ENCODE peak calls at places on chromosomes 7 and 10, in nine cellular contexts. One of them, this sample, is unnamed.

GRCh38 chr10:84943541-84943940 is 615.2 kb downstream of the CCSER2 start:
- DNase-seq in C1 segment of cervical spinal cord: no peak
- DNase-seq in NCI-H1105: no peak
- DNase-seq in hypothalamus: no peak
- DNase-seq in fibroblast of lung: no peak
- DNase-seq in activated B cell treated with CpG ODN at 0.5 μM for 24 hours: no peak
- DNase-seq in KG1: no peak
- DNase-seq in KBM-7: no peak
- DNase-seq in T-helper 2 cell treated with Interferon-gamma antibody and Interleukin-4, amounts not matched to agents 5 μg/mL and 100 μg/mL, for 36 hours: no peak
- DNase-seq in this sample: no peak

GRCh38 chr10:24642921-24643678 is 80.6 kb downstream of the ARHGAP21 start:
- DNase-seq in C1 segment of cervical spinal cord: no peak
- DNase-seq in NCI-H1105: peak; percentile 18
- DNase-seq in hypothalamus: no peak
- DNase-seq in fibroblast of lung: peak; percentile 89
- DNase-seq in activated B cell treated with CpG ODN at 0.5 μM for 24 hours: no peak
- DNase-seq in KG1: no peak
- DNase-seq in KBM-7: peak; percentile 67
- DNase-seq in T-helper 2 cell treated with Interferon-gamma antibody and Interleukin-4, amounts not matched to agents 5 μg/mL and 100 μg/mL, for 36 hours: no peak
- DNase-seq in this sample: peak; percentile 73

GRCh38 chr7:121343302-121343701 is 14.5 kb downstream of the WNT16 start:
- DNase-seq in C1 segment of cervical spinal cord: no peak
- DNase-seq in NCI-H1105: no peak
- DNase-seq in hypothalamus: no peak
- DNase-seq in fibroblast of lung: no peak
- DNase-seq in activated B cell treated with CpG ODN at 0.5 μM for 24 hours: no peak
- DNase-seq in KG1: no peak
- DNase-seq in KBM-7: no peak
- DNase-seq in T-helper 2 cell treated with Interferon-gamma antibody and Interleukin-4, amounts not matched to agents 5 μg/mL and 100 μg/mL, for 36 hours: no peak
- DNase-seq in this sample: no peak

GRCh38 chr7:30652951-30653641 is 29.2 kb downstream of the CRHR2 start:
- DNase-seq in C1 segment of cervical spinal cord: no peak
- DNase-seq in NCI-H1105: no peak
- DNase-seq in hypothalamus: no peak
- DNase-seq in fibroblast of lung: no peak
- DNase-seq in activated B cell treated with CpG ODN at 0.5 μM for 24 hours: no peak
- DNase-seq in KG1: no peak
- DNase-seq in KBM-7: no peak
- DNase-seq in T-helper 2 cell treated with Interferon-gamma antibody and Interleukin-4, amounts not matched to agents 5 μg/mL and 100 μg/mL, for 36 hours: no peak
- DNase-seq in this sample: no peak

GRCh38 chr7:139647085-139647484 is 123.6 kb downstream of the CLEC2L start:
- DNase-seq in C1 segment of cervical spinal cord: no peak
- DNase-seq in NCI-H1105: no peak
- DNase-seq in hypothalamus: no peak
- DNase-seq in fibroblast of lung: no peak
- DNase-seq in activated B cell treated with CpG ODN at 0.5 μM for 24 hours: no peak
- DNase-seq in KG1: no peak
- DNase-seq in KBM-7: no peak
- DNase-seq in T-helper 2 cell treated with Interferon-gamma antibody and Interleukin-4, amounts not matched to agents 5 μg/mL and 100 μg/mL, for 36 hours: no peak
- DNase-seq in this sample: no peak

GRCh38 chr7:37369904-37370303 is 78.8 kb downstream of the ELMO1 start:
- DNase-seq in C1 segment of cervical spinal cord: no peak
- DNase-seq in NCI-H1105: no peak
- DNase-seq in hypothalamus: no peak
- DNase-seq in fibroblast of lung: no peak
- DNase-seq in activated B cell treated with CpG ODN at 0.5 μM for 24 hours: no peak
- DNase-seq in KG1: no peak
- DNase-seq in KBM-7: no peak
- DNase-seq in T-helper 2 cell treated with Interferon-gamma antibody and Interleukin-4, amounts not matched to agents 5 μg/mL and 100 μg/mL, for 36 hours: no peak
- DNase-seq in this sample: no peak

GRCh38 chr7:157693071-157693520 is 356.3 kb downstream of the DNAJB6 start:
- DNase-seq in C1 segment of cervical spinal cord: no peak
- DNase-seq in NCI-H1105: no peak
- DNase-seq in hypothalamus: no peak
- DNase-seq in fibroblast of lung: no peak
- DNase-seq in activated B cell treated with CpG ODN at 0.5 μM for 24 hours: no peak
- DNase-seq in KG1: no peak
- DNase-seq in KBM-7: no peak
- DNase-seq in T-helper 2 cell treated with Interferon-gamma antibody and Interleukin-4, amounts not matched to agents 5 μg/mL and 100 μg/mL, for 36 hours: no peak
- DNase-seq in this sample: no peak

GRCh38 chr10:36489181-36489927 is 636.0 kb upstream of the ANKRD30A start:
- DNase-seq in C1 segment of cervical spinal cord: no peak
- DNase-seq in NCI-H1105: no peak
- DNase-seq in hypothalamus: no peak
- DNase-seq in fibroblast of lung: no peak
- DNase-seq in activated B cell treated with CpG ODN at 0.5 μM for 24 hours: no peak
- DNase-seq in KG1: no peak
- DNase-seq in KBM-7: peak; percentile 53
- DNase-seq in T-helper 2 cell treated with Interferon-gamma antibody and Interleukin-4, amounts not matched to agents 5 μg/mL and 100 μg/mL, for 36 hours: no peak
- DNase-seq in this sample: no peak

GRCh38 chr10:102644646-102645387 is 538 bp downstream of the TRIM8 start:
- DNase-seq in C1 segment of cervical spinal cord: no peak
- DNase-seq in NCI-H1105: peak; percentile 60
- DNase-seq in hypothalamus: peak; percentile 56
- DNase-seq in fibroblast of lung: peak; percentile 70
- DNase-seq in activated B cell treated with CpG ODN at 0.5 μM for 24 hours: peak; percentile 80
- DNase-seq in KG1: no peak
- DNase-seq in KBM-7: peak; percentile 82
- DNase-seq in T-helper 2 cell treated with Interferon-gamma antibody and Interleukin-4, amounts not matched to agents 5 μg/mL and 100 μg/mL, for 36 hours: peak; percentile 74
- DNase-seq in this sample: peak; percentile 85

GRCh38 chr7:2530076-2530967 is 10.7 kb downstream of the LFNG start:
- DNase-seq in C1 segment of cervical spinal cord: no peak
- DNase-seq in NCI-H1105: no peak
- DNase-seq in hypothalamus: no peak
- DNase-seq in fibroblast of lung: no peak
- DNase-seq in activated B cell treated with CpG ODN at 0.5 μM for 24 hours: peak; percentile 70
- DNase-seq in KG1: peak; percentile 79
- DNase-seq in KBM-7: peak; percentile 78
- DNase-seq in T-helper 2 cell treated with Interferon-gamma antibody and Interleukin-4, amounts not matched to agents 5 μg/mL and 100 μg/mL, for 36 hours: peak; percentile 71
- DNase-seq in this sample: peak; percentile 67

GRCh38 chr10:62584726-62585125 is 210.6 kb downstream of the ZNF365 start:
- DNase-seq in C1 segment of cervical spinal cord: no peak
- DNase-seq in NCI-H1105: no peak
- DNase-seq in hypothalamus: no peak
- DNase-seq in fibroblast of lung: no peak
- DNase-seq in activated B cell treated with CpG ODN at 0.5 μM for 24 hours: no peak
- DNase-seq in KG1: no peak
- DNase-seq in KBM-7: no peak
- DNase-seq in T-helper 2 cell treated with Interferon-gamma antibody and Interleukin-4, amounts not matched to agents 5 μg/mL and 100 μg/mL, for 36 hours: no peak
- DNase-seq in this sample: no peak

GRCh38 chr10:33501161-33501560 is 166.7 kb upstream of the NRP1 start:
- DNase-seq in C1 segment of cervical spinal cord: no peak
- DNase-seq in NCI-H1105: no peak
- DNase-seq in hypothalamus: no peak
- DNase-seq in fibroblast of lung: no peak
- DNase-seq in activated B cell treated with CpG ODN at 0.5 μM for 24 hours: no peak
- DNase-seq in KG1: no peak
- DNase-seq in KBM-7: no peak
- DNase-seq in T-helper 2 cell treated with Interferon-gamma antibody and Interleukin-4, amounts not matched to agents 5 μg/mL and 100 μg/mL, for 36 hours: no peak
- DNase-seq in this sample: no peak

This sample was measured in NCI-H345.